ENCODE peak calls at places on chromosome 3, in seven cellular contexts. N, P, U, T, A, Q and D are unnamed samples.

GRCh38 chr3:73255609-73256029 is 194.2 kb downstream of the EBLN2 start:
- DNase-seq in N (no peak), P (no peak), U (peak), T (peak), A (peak), Q (peak), D (no peak)

GRCh38 chr3:50192689-50193141 is 1.3 kb downstream of the GNAT1 start:
- DNase-seq in N (peak), P (peak), U (peak), T (peak), A (peak), Q (peak), D (no peak)

GRCh38 chr3:132268956-132269355 is 48.3 kb upstream of the ACP3 start:
- DNase-seq in N (no peak), P (no peak), U (peak), T (peak), A (no peak), Q (peak), D (no peak)

GRCh38 chr3:120850326-120851295 is 57.4 kb upstream of the STXBP5L start:
- DNase-seq in N (no peak), P (no peak), U (no peak), T (no peak), A (no peak), Q (no peak), D (no peak)

GRCh38 chr3:29079358-29079757 is 201.5 kb upstream of the RBMS3 start:
- DNase-seq in N (no peak), P (no peak), U (no peak), T (no peak), A (no peak), Q (no peak), D (no peak)

GRCh38 chr3:37627951-37628620 is 233.6 kb upstream of the CTDSPL start:
- DNase-seq in N (no peak), P (no peak), U (no peak), T (no peak), A (no peak), Q (no peak), D (no peak)

GRCh38 chr3:158703566-158703965 is 28.7 kb downstream of the RARRES1 start:
- DNase-seq in N (no peak), P (no peak), U (no peak), T (no peak), A (no peak), Q (no peak), D (no peak)

GRCh38 chr3:197520311-197521276 is 35.2 kb downstream of the BDH1 start:
- DNase-seq in N (no peak), P (no peak), U (no peak), T (no peak), A (peak), Q (no peak), D (no peak)

GRCh38 chr3:151305081-151305777 is 11.4 kb downstream of the GPR87 start:
- DNase-seq in N (no peak), P (no peak), U (peak), T (peak), A (peak), Q (no peak), D (no peak)

GRCh38 chr3:151307583-151307982 is 9.0 kb downstream of the GPR87 start:
- DNase-seq in N (no peak), P (no peak), U (no peak), T (no peak), A (no peak), Q (no peak), D (no peak)

GRCh38 chr3:151306168-151306810 is 10.3 kb downstream of the GPR87 start:
- DNase-seq in N (no peak), P (no peak), U (no peak), T (no peak), A (no peak), Q (no peak), D (no peak)

GRCh38 chr3:151307131-151307530 is 9.5 kb downstream of the GPR87 start:
- DNase-seq in N (no peak), P (no peak), U (no peak), T (no peak), A (no peak), Q (no peak), D (no peak)

DNA sequence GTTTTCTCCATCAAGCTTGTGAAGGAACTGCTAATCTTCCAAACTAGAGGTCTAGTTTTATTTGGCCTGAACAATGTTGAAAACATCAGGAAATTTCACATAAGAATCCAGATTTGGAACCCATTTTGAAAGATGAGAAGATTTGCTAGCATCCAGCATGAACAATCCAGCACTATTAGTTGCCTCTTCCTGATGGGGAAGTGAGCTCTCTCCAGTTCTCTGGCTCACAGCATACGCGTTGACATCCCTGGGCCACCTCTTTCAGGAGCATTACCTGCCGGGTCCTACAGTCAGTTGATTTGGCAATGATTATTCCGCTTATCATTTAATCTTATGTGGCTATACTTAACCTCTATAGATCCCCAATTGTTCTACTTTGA is 10.9 kb downstream of the GPR87 start:
- DNase-seq in N (no peak), P (no peak), U (no peak), T (no peak), A (no peak), Q (no peak), D (no peak)
- H3K4me3 ChIP-seq in N (no peak), P (no peak), U (no peak), T (no peak), A (peak), Q (no peak), D (no peak)

GRCh38 chr3:52315977-52316764 is at the start of gene DNAH1:
- DNase-seq in N (no peak), P (no peak), U (no peak), T (no peak), A (no peak), Q (no peak), D (no peak)
- H3K4me3 ChIP-seq in N (peak), P (no peak), U (no peak), T (no peak), A (no peak), Q (no peak), D (peak)

GRCh38 chr3:184262166-184262926 is 993 bp upstream of the CAMK2N2 start:
- DNase-seq in N (no peak), P (no peak), U (peak), T (no peak), A (no peak), Q (peak), D (no peak)
- H3K4me3 ChIP-seq in N (peak), P (peak), U (no peak), T (peak), A (peak), Q (peak), D (peak)

GRCh38 chr3:55547086-55547666 is 60.1 kb upstream of the WNT5A start:
- DNase-seq in N (no peak), P (no peak), U (no peak), T (no peak), A (no peak), Q (no peak), D (no peak)
- H3K4me3 ChIP-seq in N (no peak), P (no peak), U (no peak), T (no peak), A (no peak), Q (no peak), D (no peak)

GRCh38 chr3:146468234-146468931 is 978 bp downstream of the PLSCR2 start:
- DNase-seq in N (no peak), P (no peak), U (peak), T (no peak), A (no peak), Q (no peak), D (no peak)
- H3K4me3 ChIP-seq in N (peak), P (no peak), U (no peak), T (no peak), A (no peak), Q (no peak), D (peak)

GRCh38 chr3:35664460-35664919 is 25.2 kb downstream of the ARPP21 start:
- DNase-seq in N (no peak), P (peak), U (peak), T (peak), A (peak), Q (no peak), D (peak)
- H3K4me3 ChIP-seq in N (peak), P (no peak), U (no peak), T (no peak), A (peak), Q (no peak), D (peak)